ENCODE peak calls at places on chromosomes 12 and 14, in six cellular contexts. M is NCI-H524; N is Kasumi-1; C is left cardiac atrium; W is activated T-cell treated with anti-CD3 and anti-CD28 coated beads, Interleukin-2, amount 50 U/mL, for 48 hours; Q is progenitor cell of endocrine pancreas. G is an unnamed sample.

GRCh38 chr12:108596854-108597558 is 878 bp downstream of the TMEM119 start:
- DNase-seq in W (no peak), M (no peak), C (no peak), N (no peak), Q (no peak), G (no peak)

GRCh38 chr12:53941750-53942149 is 3.1 kb downstream of the HOXC13 start:
- DNase-seq in C (no peak), Q (no peak), W (no peak), M (no peak), N (no peak), G (no peak)

GRCh38 chr12:7190268-7191055 is 976 bp downstream of the PEX5 start:
- DNase-seq in W (peak), Q (peak), M (peak), N (no peak), C (peak), G (no peak)

GRCh38 chr14:36646664-36647416 is 14.8 kb upstream of the PAX9 start:
- DNase-seq in C (peak), Q (peak), N (no peak), M (peak), W (peak), G (no peak)

GRCh38 chr14:32934891-32935633 is 3.6 kb upstream of the NPAS3 start:
- DNase-seq in C (no peak), N (no peak), W (no peak), M (peak), Q (no peak), G (no peak)

GRCh38 chr12:93970892-93971688 is 177.3 kb upstream of the PLXNC1 start:
- DNase-seq in N (no peak), C (no peak), M (no peak), Q (no peak), W (no peak), G (no peak)

GRCh38 chr12:117350140-117350539 is 11.3 kb downstream of the NOS1 start:
- DNase-seq in N (no peak), W (no peak), Q (no peak), M (no peak), C (no peak), G (no peak)

GRCh38 chr12:49800421-49801140 is 27.6 kb downstream of the NCKAP5L start:
- DNase-seq in W (no peak), C (no peak), N (no peak), M (no peak), Q (no peak), G (no peak)

GRCh38 chr14:43014338-43014737 is 1407.7 kb downstream of the LRFN5 start:
- DNase-seq in C (no peak), N (no peak), M (no peak), Q (no peak), W (no peak), G (no peak)

GRCh38 chr14:104731249-104731924 is 7.4 kb downstream of the ADSS1 start:
- DNase-seq in N (no peak), C (no peak), Q (no peak), W (no peak), M (peak), G (no peak)

GRCh38 chr12:109962388-109962787 is 33.8 kb downstream of the GIT2 start:
- DNase-seq in Q (no peak), M (peak), C (no peak), W (no peak), N (no peak), G (no peak)

GRCh38 chr14:98227000-98227726 is 1044.8 kb downstream of the BCL11B start:
- DNase-seq in M (no peak), Q (no peak), N (no peak), C (no peak), W (peak), G (no peak)

GRCh38 chr12:20463920-20464524 is 95.7 kb downstream of the PDE3A start:
- DNase-seq in N (peak), M (no peak), Q (no peak), C (no peak), W (no peak), G (no peak)

GRCh38 chr14:97920201-97920600 is 1123.0 kb downstream of the VRK1 start:
- DNase-seq in Q (no peak), N (no peak), M (no peak), C (no peak), W (no peak), G (no peak)

GRCh38 chr12:6540181-6540877 is 6.0 kb downstream of the GAPDH start:
- DNase-seq in M (peak), N (peak), C (peak), W (peak), Q (no peak), G (peak)

GRCh38 chr12:52965337-52965731 is 16.4 kb downstream of the KRT18 start:
- DNase-seq in Q (no peak), N (no peak), W (no peak), M (no peak), C (peak), G (no peak)

GRCh38 chr12:8658361-8658760 is 4.3 kb downstream of the MFAP5 start:
- DNase-seq in Q (no peak), N (no peak), C (no peak), M (no peak), W (no peak), G (no peak)

GRCh38 chr12:100142851-100143559 is at the start of gene BLTP3B:
- DNase-seq in Q (peak), C (peak), N (peak), M (peak), W (peak), G (peak)

GRCh38 chr12:77795699-77796098 is 35.0 kb upstream of the NAV3 start:
- DNase-seq in N (no peak), W (no peak), M (no peak), C (no peak), Q (no peak), G (no peak)

GRCh38 chr12:15538881-15539280 is 216.6 kb downstream of the PTPRO start:
- DNase-seq in Q (no peak), M (no peak), W (no peak), N (no peak), C (no peak), G (no peak)

GRCh38 chr12:13000935-13001724 is 1.1 kb upstream of the HEBP1 start:
- DNase-seq in N (peak), C (peak), W (peak), M (peak), Q (peak), G (peak)

GRCh38 chr12:47744005-47744651 is 14.6 kb downstream of the RAPGEF3 start:
- DNase-seq in N (peak), Q (peak), W (peak), M (peak), C (no peak), G (no peak)

GRCh38 chr14:105340821-105341408 is 26.4 kb downstream of the PACS2 start:
- DNase-seq in N (peak), W (no peak), M (no peak), Q (no peak), C (no peak), G (no peak)

GRCh38 chr12:119911147-119911546 is 34.0 kb upstream of the CIT start:
- DNase-seq in C (no peak), Q (no peak), W (no peak), N (no peak), M (no peak), G (no peak)

GRCh38 chr12:7116196-7116595 is 7.2 kb upstream of the C1RL start:
- DNase-seq in Q (no peak), W (no peak), N (no peak), C (no peak), M (no peak), G (no peak)

GRCh38 chr12:93824514-93825500 is 147.6 kb downstream of the CRADD start:
- DNase-seq in M (peak), C (no peak), W (no peak), N (no peak), Q (no peak), G (no peak)

GRCh38 chr12:132422057-132423043 is 67.6 kb upstream of the FBRSL1 start:
- DNase-seq in C (no peak), Q (no peak), N (no peak), M (no peak), W (no peak), G (no peak)

GRCh38 chr12:37545759-37546158 is 770.8 kb upstream of the ALG10B start:
- DNase-seq in M (no peak), C (no peak), Q (no peak), W (no peak), N (no peak), G (no peak)

GRCh38 chr12:124754949-124755800 is 108.5 kb downstream of the SCARB1 start:
- DNase-seq in C (peak), M (peak), Q (no peak), N (peak), W (no peak), G (no peak)

GRCh38 chr12:120938496-120938895 is 34.3 kb upstream of the SPPL3 start:
- DNase-seq in N (no peak), W (no peak), C (no peak), M (no peak), Q (no peak), G (no peak)

GRCh38 chr12:32877670-32878459 is 18.7 kb downstream of the PKP2 start:
- DNase-seq in M (peak), Q (no peak), W (no peak), C (peak), N (no peak), G (no peak)

GRCh38 chr12:12946686-12947355 is 5.1 kb downstream of the GPRC5D start:
- DNase-seq in C (no peak), Q (no peak), W (no peak), M (no peak), N (no peak), G (no peak)

GRCh38 chr14:64089920-64090319 is 204.3 kb downstream of the ESR2 start:
- DNase-seq in W (no peak), M (peak), Q (no peak), C (no peak), N (no peak), G (no peak)

G was measured in type B pancreatic cell.